ENCODE peak calls at places on chromosomes 6 and 20, in eight cellular contexts. One of them, this sample, is unnamed.

GRCh38 chr20:40961176-40961575 is 67.4 kb upstream of the TOP1 start:
- DNase-seq in Calu3: no peak
- DNase-seq in HEK293T: no peak
- DNase-seq in pancreas: no peak
- DNase-seq in mesenchymal stem cell: no peak
- DNase-seq in kidney tubule cell: no peak
- DNase-seq in occipital lobe: no peak
- DNase-seq in ascending aorta: peak
- DNase-seq in this sample: no peak

GRCh38 chr6:29696147-29697129 is 15.5 kb upstream of the ZFP57 start:
- DNase-seq in Calu3: peak
- DNase-seq in HEK293T: peak
- DNase-seq in pancreas: no peak
- DNase-seq in mesenchymal stem cell: peak
- DNase-seq in kidney tubule cell: peak
- DNase-seq in occipital lobe: no peak
- DNase-seq in ascending aorta: no peak
- DNase-seq in this sample: peak

GRCh38 chr20:44217342-44218092 is 6.9 kb upstream of the OSER1 start:
- DNase-seq in Calu3: peak
- DNase-seq in HEK293T: peak
- DNase-seq in pancreas: peak
- DNase-seq in mesenchymal stem cell: peak
- DNase-seq in kidney tubule cell: peak
- DNase-seq in occipital lobe: peak
- DNase-seq in ascending aorta: peak
- DNase-seq in this sample: peak

GRCh38 chr6:27814665-27815424 is 97.4 kb downstream of the OR2B2 start:
- DNase-seq in Calu3: peak
- DNase-seq in HEK293T: no peak
- DNase-seq in pancreas: peak
- DNase-seq in mesenchymal stem cell: peak
- DNase-seq in kidney tubule cell: peak
- DNase-seq in occipital lobe: no peak
- DNase-seq in ascending aorta: peak
- DNase-seq in this sample: no peak

GRCh38 chr20:36805396-36805795 is 31.8 kb upstream of the DSN1 start:
- DNase-seq in Calu3: no peak
- DNase-seq in HEK293T: no peak
- DNase-seq in pancreas: no peak
- DNase-seq in mesenchymal stem cell: no peak
- DNase-seq in kidney tubule cell: no peak
- DNase-seq in occipital lobe: no peak
- DNase-seq in ascending aorta: no peak
- DNase-seq in this sample: no peak

GRCh38 chr20:57991211-57991841 is 237.1 kb downstream of the ANKRD60 start:
- DNase-seq in Calu3: peak
- DNase-seq in HEK293T: no peak
- DNase-seq in pancreas: no peak
- DNase-seq in mesenchymal stem cell: no peak
- DNase-seq in kidney tubule cell: peak
- DNase-seq in occipital lobe: no peak
- DNase-seq in ascending aorta: peak
- DNase-seq in this sample: no peak

GRCh38 chr6:5506575-5506974 is 245.3 kb downstream of the FARS2 start:
- DNase-seq in Calu3: no peak
- DNase-seq in HEK293T: no peak
- DNase-seq in pancreas: no peak
- DNase-seq in mesenchymal stem cell: no peak
- DNase-seq in kidney tubule cell: no peak
- DNase-seq in occipital lobe: no peak
- DNase-seq in ascending aorta: no peak
- DNase-seq in this sample: no peak

GRCh38 chr6:39847216-39847615 is 55.0 kb downstream of the DAAM2 start:
- DNase-seq in Calu3: no peak
- DNase-seq in HEK293T: no peak
- DNase-seq in pancreas: no peak
- DNase-seq in mesenchymal stem cell: no peak
- DNase-seq in kidney tubule cell: no peak
- DNase-seq in occipital lobe: no peak
- DNase-seq in ascending aorta: peak
- DNase-seq in this sample: no peak

GRCh38 chr6:37845930-37846329 is 26.4 kb downstream of the ZFAND3 start:
- DNase-seq in Calu3: no peak
- DNase-seq in HEK293T: no peak
- DNase-seq in pancreas: no peak
- DNase-seq in mesenchymal stem cell: no peak
- DNase-seq in kidney tubule cell: peak
- DNase-seq in occipital lobe: no peak
- DNase-seq in ascending aorta: no peak
- DNase-seq in this sample: no peak

GRCh38 chr6:55679503-55679902 is 100.5 kb upstream of the HMGCLL1 start:
- DNase-seq in Calu3: no peak
- DNase-seq in HEK293T: no peak
- DNase-seq in pancreas: no peak
- DNase-seq in mesenchymal stem cell: no peak
- DNase-seq in kidney tubule cell: no peak
- DNase-seq in occipital lobe: no peak
- DNase-seq in ascending aorta: no peak
- DNase-seq in this sample: no peak

GRCh38 chr6:9504191-9504590 is 910.7 kb downstream of the TFAP2A start:
- DNase-seq in Calu3: no peak
- DNase-seq in HEK293T: no peak
- DNase-seq in pancreas: no peak
- DNase-seq in mesenchymal stem cell: no peak
- DNase-seq in kidney tubule cell: no peak
- DNase-seq in occipital lobe: no peak
- DNase-seq in ascending aorta: no peak
- DNase-seq in this sample: no peak

GRCh38 chr6:166999145-166999844 is at the start of gene CEP43:
- DNase-seq in Calu3: peak
- DNase-seq in HEK293T: peak
- DNase-seq in pancreas: peak
- DNase-seq in mesenchymal stem cell: peak
- DNase-seq in kidney tubule cell: peak
- DNase-seq in occipital lobe: peak
- DNase-seq in ascending aorta: peak
- DNase-seq in this sample: peak

GRCh38 chr20:1624811-1625690 is 5.2 kb upstream of the SIRPB1 start:
- DNase-seq in Calu3: no peak
- DNase-seq in HEK293T: no peak
- DNase-seq in pancreas: no peak
- DNase-seq in mesenchymal stem cell: no peak
- DNase-seq in kidney tubule cell: no peak
- DNase-seq in occipital lobe: no peak
- DNase-seq in ascending aorta: no peak
- DNase-seq in this sample: no peak

GRCh38 chr6:139965393-139965792 is 590.9 kb upstream of the CITED2 start:
- DNase-seq in Calu3: no peak
- DNase-seq in HEK293T: no peak
- DNase-seq in pancreas: no peak
- DNase-seq in mesenchymal stem cell: peak
- DNase-seq in kidney tubule cell: no peak
- DNase-seq in occipital lobe: no peak
- DNase-seq in ascending aorta: no peak
- DNase-seq in this sample: no peak

This sample was measured in HAP-1.